ENCODE peak calls at places on chromosome 17, in nine cellular contexts. P, Y, K, S, L, T, N, V and W are unnamed samples.

GRCh38 chr17:360141-360705 is 7.6 kb upstream of the RPH3AL start:
- DNase-seq in P (no peak), T (no peak), N (no peak), K (no peak), V (no peak), Y (no peak), L (no peak), S (no peak), W (no peak)

GRCh38 chr17:38609280-38610031 is 3.7 kb upstream of the SRCIN1 start:
- DNase-seq in P (no peak), S (no peak), V (no peak), T (no peak), L (no peak), Y (no peak), N (no peak), K (no peak), W (peak; percentile 3)

GRCh38 chr17:66143657-66144282 is 48.2 kb downstream of the CEP112 start:
- DNase-seq in V (no peak), L (no peak), S (no peak), T (no peak), Y (no peak), P (no peak), K (no peak), N (no peak), W (no peak)

GRCh38 chr17:63988741-63989621 is 9.2 kb upstream of the PRR29 start:
- DNase-seq in N (no peak), V (no peak), T (no peak), Y (no peak), S (no peak), L (no peak), P (peak; percentile 74), K (no peak), W (no peak)

GRCh38 chr17:17497845-17498520 is 1.8 kb upstream of the RASD1 start:
- DNase-seq in P (no peak), L (no peak), Y (no peak), S (no peak), V (no peak), N (no peak), T (no peak), K (no peak), W (no peak)

GRCh38 chr17:77217566-77217965 is 76.8 kb downstream of the SEC14L1 start:
- DNase-seq in K (no peak), Y (no peak), L (no peak), N (no peak), P (no peak), S (no peak), T (no peak), V (no peak), W (no peak)

GRCh38 chr17:63552211-63552610 is 1.9 kb downstream of the DCAF7 start:
- DNase-seq in L (no peak), Y (no peak), P (no peak), V (no peak), K (no peak), S (no peak), N (no peak), T (peak; percentile 48), W (no peak)

GRCh38 chr17:61427567-61427966 is 24.7 kb upstream of the TBX4 start:
- DNase-seq in Y (no peak), P (no peak), N (no peak), L (no peak), T (no peak), S (no peak), K (no peak), V (no peak), W (no peak)

GRCh38 chr17:33463887-33464286 is 170.8 kb upstream of the ASIC2 start:
- DNase-seq in S (no peak), L (no peak), K (no peak), N (no peak), T (no peak), P (no peak), V (no peak), Y (no peak), W (no peak)

GRCh38 chr17:42518755-42519545 is 17.1 kb upstream of the NAGLU start:
- DNase-seq in T (peak; percentile 24), L (no peak), Y (peak; percentile 65), S (no peak), N (no peak), P (peak; percentile 67), K (no peak), V (no peak), W (no peak)

GRCh38 chr17:29590979-29591736 is 1.7 kb upstream of the GIT1 start:
- DNase-seq in L (no peak), V (no peak), Y (peak; percentile 83), S (no peak), P (peak; percentile 71), K (no peak), T (peak; percentile 71), N (no peak), W (no peak)

GRCh38 chr17:15468142-15468541 is 721 bp upstream of the CDRT4 start:
- DNase-seq in Y (no peak), V (no peak), K (no peak), S (no peak), T (no peak), P (peak; percentile 53), N (no peak), L (no peak), W (no peak)

GRCh38 chr17:37447641-37448040 is 41.0 kb downstream of the TADA2A start:
- DNase-seq in K (no peak), L (no peak), V (peak; percentile 27), Y (peak; percentile 69), S (no peak), T (peak; percentile 79), P (no peak), N (no peak), W (no peak)

GRCh38 chr17:83127431-83128160 is 48.2 kb downstream of the METRNL start:
- DNase-seq in K (no peak), P (no peak), S (no peak), Y (no peak), N (no peak), V (no peak), L (no peak), T (no peak), W (no peak)

GRCh38 chr17:74417178-74418045 is 14.5 kb upstream of the GPRC5C start:
- DNase-seq in N (no peak), T (peak; percentile 64), S (no peak), L (no peak), V (no peak), Y (peak; percentile 66), P (peak; percentile 68), K (no peak), W (no peak)

GRCh38 chr17:79545251-79546005 is 65.4 kb downstream of the RBFOX3 start:
- DNase-seq in T (no peak), P (no peak), L (peak; percentile 30), Y (no peak), S (no peak), K (no peak), V (no peak), N (no peak), W (no peak)

GRCh38 chr17:73800893-73801292 is 156.6 kb upstream of the SDK2 start:
- DNase-seq in K (no peak), L (no peak), Y (no peak), N (no peak), P (no peak), V (no peak), S (no peak), T (no peak), W (no peak)

GRCh38 chr17:69597898-69598692 is 183.6 kb downstream of the MAP2K6 start:
- DNase-seq in L (no peak), N (no peak), Y (peak; percentile 86), K (no peak), S (no peak), T (peak; percentile 92), V (peak; percentile 65), P (no peak), W (no peak)

GRCh38 chr17:79788455-79788854 is 8.4 kb downstream of the CBX8 start:
- DNase-seq in N (no peak), L (no peak), V (no peak), P (no peak), Y (no peak), K (no peak), S (no peak), T (no peak), W (no peak)

GRCh38 chr17:79647456-79647915 is 36.6 kb upstream of the RBFOX3 start:
- DNase-seq in S (no peak), N (no peak), Y (no peak), P (no peak), L (no peak), T (no peak), K (no peak), V (no peak), W (no peak)

GRCh38 chr17:28193241-28193640 is 125.8 kb upstream of the TMEM97 start:
- DNase-seq in L (peak; percentile 54), T (no peak), S (no peak), P (no peak), N (no peak), V (no peak), K (no peak), Y (no peak), W (no peak)

GRCh38 chr17:29160253-29160652 is 19.9 kb downstream of the MYO18A start:
- DNase-seq in T (no peak), P (no peak), L (no peak), K (no peak), S (no peak), V (no peak), N (no peak), Y (no peak), W (no peak)

GRCh38 chr17:11081342-11081741 is 159.7 kb upstream of the SHISA6 start:
- DNase-seq in Y (no peak), S (no peak), P (peak; percentile 39), T (no peak), N (no peak), V (no peak), L (no peak), K (no peak), W (no peak)

GRCh38 chr17:76643553-76644148 is at the start of gene ST6GALNAC1:
- DNase-seq in Y (no peak), V (no peak), S (no peak), N (no peak), T (no peak), P (peak; percentile 64), K (peak; percentile 32), L (no peak), W (no peak)

GRCh38 chr17:62627904-62628603 is 584 bp downstream of the MRC2 start:
- DNase-seq in V (peak; percentile 81), S (peak; percentile 64), P (peak; percentile 70), T (peak; percentile 66), Y (peak; percentile 27), N (no peak), L (no peak), K (no peak), W (no peak)

GRCh38 chr17:28384281-28385036 is 13.0 kb downstream of the SARM1 start:
- DNase-seq in P (peak; percentile 72), V (no peak), T (no peak), Y (no peak), N (no peak), L (no peak), S (peak; percentile 67), K (peak; percentile 56), W (peak; percentile 35)

GRCh38 chr17:73318861-73319260 is 7.1 kb upstream of the CDC42EP4 start:
- DNase-seq in V (no peak), S (no peak), N (no peak), K (no peak), L (no peak), Y (no peak), P (no peak), T (no peak), W (no peak)

GRCh38 chr17:68310141-68310540 is 18.8 kb downstream of the ARSG start:
- DNase-seq in S (no peak), Y (no peak), V (no peak), P (no peak), N (no peak), T (peak; percentile 63), K (peak; percentile 34), L (no peak), W (no peak)

GRCh38 chr17:32609085-32609484 is 122.3 kb downstream of the CDK5R1 start:
- DNase-seq in L (peak; percentile 49), T (peak; percentile 51), V (no peak), N (peak; percentile 36), S (peak; percentile 25), Y (peak; percentile 59), P (no peak), K (peak; percentile 71), W (peak; percentile 19)

GRCh38 chr17:73436966-73437365 is 125.2 kb upstream of the CDC42EP4 start:
- DNase-seq in Y (peak; percentile 89), P (no peak), S (no peak), K (no peak), N (no peak), L (no peak), V (no peak), T (peak; percentile 49), W (no peak)

GRCh38 chr17:34996422-34997029 is 16.2 kb downstream of the LIG3 start:
- DNase-seq in V (no peak), Y (no peak), T (no peak), N (no peak), P (no peak), S (no peak), K (no peak), L (no peak), W (no peak)